ENCODE peak calls at places on chromosomes 13 and 19, in six cellular contexts. H is stimulated activated CD4-positive, alpha-beta T cell treated with anti-CD3 and anti-CD28 coated beads, TNF-alpha, amount 100 ng/mL, for 48 hours; C is fibroblast of mammary gland; I is central memory CD8-positive, alpha-beta T cell; U is WTC11; T is GM19239. L is an unnamed sample.

GRCh38 chr19:18660051-18660910 is 23.2 kb upstream of the CRTC1 start:
- DNase-seq in H (no peak), C (peak), T (no peak), I (no peak), U (no peak), L (peak)

GRCh38 chr19:33673258-33673875 is 51.6 kb downstream of the CHST8 start:
- DNase-seq in T (no peak), C (no peak), H (no peak), U (no peak), I (no peak), L (no peak)

GRCh38 chr19:41233748-41234240 is 14.8 kb downstream of the AXL start:
- DNase-seq in U (no peak), H (no peak), I (no peak), T (no peak), C (no peak), L (no peak)

GRCh38 chr19:13036366-13036976 is 41.2 kb downstream of the NFIX start:
- DNase-seq in C (peak), H (no peak), U (no peak), I (no peak), T (no peak), L (no peak)

GRCh38 chr13:98523455-98524102 is 53.3 kb downstream of the STK24 start:
- DNase-seq in H (no peak), C (no peak), I (no peak), T (no peak), U (no peak), L (no peak)

GRCh38 chr13:46173656-46174055 is 8.3 kb downstream of the LCP1 start:
- DNase-seq in C (no peak), H (no peak), T (no peak), U (no peak), I (no peak), L (no peak)

GRCh38 chr19:14002571-14003278 is 3.4 kb downstream of the RFX1 start:
- DNase-seq in H (no peak), C (no peak), I (peak), U (no peak), T (no peak), L (no peak)

GRCh38 chr13:113584870-113585671 is 518 bp downstream of the TFDP1 start:
- DNase-seq in C (peak), U (no peak), T (peak), H (peak), I (no peak), L (peak)

GRCh38 chr13:84925443-84925842 is 873.8 kb downstream of the SLITRK6 start:
- DNase-seq in T (no peak), I (no peak), C (no peak), U (no peak), H (no peak), L (no peak)

GRCh38 chr19:41936416-41936850 is 8.2 kb upstream of the ERFL start:
- DNase-seq in U (no peak), H (no peak), I (peak), T (no peak), C (no peak), L (no peak)

GRCh38 chr19:17302391-17303166 is 646 bp downstream of the ABHD8 start:
- DNase-seq in I (no peak), T (no peak), U (peak), C (no peak), H (no peak), L (peak)

GRCh38 chr13:46914341-46914740 is 17.5 kb upstream of the HTR2A start:
- DNase-seq in T (no peak), I (no peak), U (no peak), H (no peak), C (no peak), L (no peak)

GRCh38 chr13:90954605-90955004 is 392.9 kb upstream of the MIR17HG start:
- DNase-seq in C (no peak), I (no peak), U (no peak), H (no peak), T (no peak), L (no peak)

GRCh38 chr19:53553865-53554791 is 16.2 kb downstream of the ZNF331 start:
- DNase-seq in T (peak), U (peak), H (peak), C (peak), I (peak), L (peak)

GRCh38 chr13:30334663-30335386 is 27.5 kb upstream of the KATNAL1 start:
- DNase-seq in T (no peak), H (no peak), C (peak), I (peak), U (peak), L (peak)

GRCh38 chr19:17026041-17026658 is 460 bp downstream of the CPAMD8 start:
- DNase-seq in T (no peak), I (no peak), H (no peak), C (no peak), U (no peak), L (peak)

GRCh38 chr19:14408641-14409120 is 10.5 kb downstream of the DDX39A start:
- DNase-seq in H (no peak), I (no peak), C (peak), T (no peak), U (no peak), L (peak)

GRCh38 chr19:51422053-51422448 is 4.6 kb upstream of the SIGLEC10 start:
- DNase-seq in I (peak), U (peak), T (peak), C (peak), H (peak), L (peak)

GRCh38 chr13:110819203-110820014 is 95.5 kb downstream of the ANKRD10 start:
- DNase-seq in U (peak), I (peak), H (peak), C (peak), T (peak), L (peak)

GRCh38 chr13:26987614-26988013 is 184.0 kb downstream of the USP12 start:
- DNase-seq in C (no peak), I (no peak), H (no peak), T (no peak), U (no peak), L (no peak)

GRCh38 chr19:19267305-19267704 is 5.8 kb downstream of the TM6SF2 start:
- DNase-seq in C (no peak), H (no peak), T (no peak), I (no peak), U (no peak), L (no peak)

GRCh38 chr13:19268331-19268730 is 86.7 kb upstream of the TUBA3C start:
- DNase-seq in H (no peak), U (no peak), T (no peak), C (no peak), I (no peak), L (no peak)

GRCh38 chr13:113061271-113061625 is 44.3 kb upstream of the F7 start:
- DNase-seq in H (no peak), T (no peak), U (no peak), C (no peak), I (no peak), L (no peak)

GRCh38 chr19:39398297-39398864 is 7.2 kb downstream of the MED29 start:
- DNase-seq in T (no peak), H (no peak), C (peak), I (peak), U (no peak), L (no peak)

GRCh38 chr19:14530005-14530348 is 583 bp downstream of the TECR start:
- DNase-seq in T (no peak), H (no peak), U (no peak), I (no peak), C (peak), L (no peak)

GRCh38 chr13:71117920-71118319 is 749.1 kb downstream of the DACH1 start:
- DNase-seq in H (no peak), T (no peak), C (no peak), I (no peak), U (no peak), L (no peak)

GRCh38 chr13:45768668-45769067 is 66.5 kb downstream of the CBY2 start:
- DNase-seq in C (no peak), H (no peak), I (no peak), T (no peak), U (no peak), L (no peak)

GRCh38 chr19:7494416-7495098 is 5.7 kb upstream of the PEX11G start:
- DNase-seq in U (no peak), I (no peak), C (peak), T (no peak), H (no peak), L (no peak)

GRCh38 chr13:42747399-42747873 is 33.9 kb upstream of the FAM216B start:
- DNase-seq in T (no peak), I (no peak), C (peak), U (no peak), H (no peak), L (no peak)

GRCh38 chr19:7333198-7334118 is 15.3 kb upstream of the ARHGEF18 start:
- DNase-seq in U (no peak), H (no peak), C (peak), T (no peak), I (no peak), L (no peak)

GRCh38 chr19:17784201-17785008 is 10.5 kb upstream of the B3GNT3 start:
- DNase-seq in T (peak), I (peak), C (peak), U (peak), H (peak), L (peak)

GRCh38 chr19:39397360-39398296 is 6.5 kb downstream of the MED29 start:
- DNase-seq in T (peak), I (peak), U (peak), C (peak), H (peak), L (peak)

GRCh38 chr19:37983916-37984315 is 76.9 kb downstream of the SIPA1L3 start:
- DNase-seq in C (no peak), I (no peak), U (no peak), T (no peak), H (no peak), L (no peak)

GRCh38 chr13:40272776-40273139 is 393.7 kb downstream of the FOXO1 start:
- DNase-seq in I (no peak), C (peak), H (no peak), U (no peak), T (no peak), L (no peak)

GRCh38 chr19:19821366-19822147 is at the start of gene ZNF506:
- DNase-seq in H (peak), I (peak), C (peak), T (peak), U (peak), L (peak)

GRCh38 chr19:21610787-21611186 is 105.4 kb downstream of the ZNF429 start:
- DNase-seq in C (no peak), U (no peak), T (no peak), I (no peak), H (no peak), L (no peak)

GRCh38 chr19:1809663-1810062 is 2.4 kb downstream of the ATP8B3 start:
- DNase-seq in C (no peak), T (no peak), H (no peak), I (no peak), U (no peak), L (peak)